ENCODE peak calls at places on chromosomes 6 and 20, in ten cellular contexts. One of them, this sample, is unnamed.
A peak's percentile ranks its signal among the peaks of the same experiment; 100 is the strongest.

GRCh38 chr20:7856756-7857155 is 83.5 kb downstream of the HAO1 start:
- DNase-seq in HCT116: no peak
- DNase-seq in stomach: no peak
- DNase-seq in suprapubic skin: no peak
- DNase-seq in transverse colon: no peak
- DNase-seq in H1: no peak
- DNase-seq in upper lobe of left lung: no peak
- DNase-seq in breast epithelium: no peak
- DNase-seq in endothelial cell of umbilical vein: peak; percentile 87
- DNase-seq in GM12878: no peak
- DNase-seq in this sample: no peak

GRCh38 chr6:25173951-25174474 is 105.2 kb upstream of the CARMIL1 start:
- DNase-seq in HCT116: peak; percentile 70
- DNase-seq in stomach: no peak
- DNase-seq in suprapubic skin: no peak
- DNase-seq in transverse colon: no peak
- DNase-seq in H1: no peak
- DNase-seq in upper lobe of left lung: peak; percentile 65
- DNase-seq in breast epithelium: no peak
- DNase-seq in endothelial cell of umbilical vein: peak; percentile 93
- DNase-seq in GM12878: no peak
- DNase-seq in this sample: no peak

GRCh38 chr20:32763202-32763999 is 1.2 kb downstream of the DNMT3B start:
- DNase-seq in HCT116: no peak
- DNase-seq in stomach: no peak
- DNase-seq in suprapubic skin: no peak
- DNase-seq in transverse colon: no peak
- DNase-seq in H1: no peak
- DNase-seq in upper lobe of left lung: no peak
- DNase-seq in breast epithelium: no peak
- DNase-seq in endothelial cell of umbilical vein: no peak
- DNase-seq in GM12878: no peak
- DNase-seq in this sample: peak; percentile 80

GRCh38 chr6:52457096-52457495 is 37.0 kb downstream of the EFHC1 start:
- DNase-seq in HCT116: no peak
- DNase-seq in stomach: no peak
- DNase-seq in suprapubic skin: no peak
- DNase-seq in transverse colon: no peak
- DNase-seq in H1: no peak
- DNase-seq in upper lobe of left lung: no peak
- DNase-seq in breast epithelium: no peak
- DNase-seq in endothelial cell of umbilical vein: no peak
- DNase-seq in GM12878: no peak
- DNase-seq in this sample: no peak

GRCh38 chr6:154536922-154537449 is 26.5 kb upstream of the CNKSR3 start:
- DNase-seq in HCT116: no peak
- DNase-seq in stomach: no peak
- DNase-seq in suprapubic skin: no peak
- DNase-seq in transverse colon: no peak
- DNase-seq in H1: no peak
- DNase-seq in upper lobe of left lung: no peak
- DNase-seq in breast epithelium: no peak
- DNase-seq in endothelial cell of umbilical vein: no peak
- DNase-seq in GM12878: no peak
- DNase-seq in this sample: no peak

GRCh38 chr6:109511832-109512231 is 28.8 kb upstream of the ZBTB24 start:
- DNase-seq in HCT116: no peak
- DNase-seq in stomach: no peak
- DNase-seq in suprapubic skin: no peak
- DNase-seq in transverse colon: no peak
- DNase-seq in H1: no peak
- DNase-seq in upper lobe of left lung: no peak
- DNase-seq in breast epithelium: no peak
- DNase-seq in endothelial cell of umbilical vein: no peak
- DNase-seq in GM12878: no peak
- DNase-seq in this sample: no peak

GRCh38 chr6:30295844-30296243 is 30.9 kb upstream of the TRIM39 start:
- DNase-seq in HCT116: no peak
- DNase-seq in stomach: no peak
- DNase-seq in suprapubic skin: no peak
- DNase-seq in transverse colon: no peak
- DNase-seq in H1: no peak
- DNase-seq in upper lobe of left lung: no peak
- DNase-seq in breast epithelium: no peak
- DNase-seq in endothelial cell of umbilical vein: no peak
- DNase-seq in GM12878: no peak
- DNase-seq in this sample: no peak

GRCh38 chr6:148952147-148953041 is 205.6 kb downstream of the UST start:
- DNase-seq in HCT116: no peak
- DNase-seq in stomach: no peak
- DNase-seq in suprapubic skin: no peak
- DNase-seq in transverse colon: no peak
- DNase-seq in H1: no peak
- DNase-seq in upper lobe of left lung: no peak
- DNase-seq in breast epithelium: no peak
- DNase-seq in endothelial cell of umbilical vein: no peak
- DNase-seq in GM12878: no peak
- DNase-seq in this sample: no peak

GRCh38 chr20:35743693-35744491 is 1.8 kb upstream of the RBM39 start:
- DNase-seq in HCT116: no peak
- DNase-seq in stomach: no peak
- DNase-seq in suprapubic skin: no peak
- DNase-seq in transverse colon: no peak
- DNase-seq in H1: no peak
- DNase-seq in upper lobe of left lung: no peak
- DNase-seq in breast epithelium: peak; percentile 17
- DNase-seq in endothelial cell of umbilical vein: peak; percentile 49
- DNase-seq in GM12878: no peak
- DNase-seq in this sample: peak; percentile 83

GRCh38 chr6:3990692-3991491 is 88.0 kb downstream of the FAM217A start:
- DNase-seq in HCT116: peak; percentile 65
- DNase-seq in stomach: peak; percentile 88
- DNase-seq in suprapubic skin: peak; percentile 93
- DNase-seq in transverse colon: peak; percentile 87
- DNase-seq in H1: peak; percentile 73
- DNase-seq in upper lobe of left lung: peak; percentile 90
- DNase-seq in breast epithelium: peak; percentile 87
- DNase-seq in endothelial cell of umbilical vein: peak; percentile 91
- DNase-seq in GM12878: no peak
- DNase-seq in this sample: peak; percentile 90
- TF ChIP-seq POLR2AphosphoS5 in HCT116: peak; percentile 18
- TF ChIP-seq POLR2AphosphoS5 in stomach: peak; percentile 17
- TF ChIP-seq POLR2AphosphoS5 in suprapubic skin: no peak
- TF ChIP-seq POLR2AphosphoS5 in transverse colon: peak; percentile 43
- TF ChIP-seq POLR2AphosphoS5 in H1: no peak
- TF ChIP-seq POLR2AphosphoS5 in upper lobe of left lung: no peak
- TF ChIP-seq POLR2AphosphoS5 in breast epithelium: peak; percentile 2
- TF ChIP-seq POLR2AphosphoS5 in endothelial cell of umbilical vein: no peak
- TF ChIP-seq POLR2AphosphoS5 in GM12878: no peak
- TF ChIP-seq POLR2AphosphoS5 in this sample: peak; percentile 65

DNA sequence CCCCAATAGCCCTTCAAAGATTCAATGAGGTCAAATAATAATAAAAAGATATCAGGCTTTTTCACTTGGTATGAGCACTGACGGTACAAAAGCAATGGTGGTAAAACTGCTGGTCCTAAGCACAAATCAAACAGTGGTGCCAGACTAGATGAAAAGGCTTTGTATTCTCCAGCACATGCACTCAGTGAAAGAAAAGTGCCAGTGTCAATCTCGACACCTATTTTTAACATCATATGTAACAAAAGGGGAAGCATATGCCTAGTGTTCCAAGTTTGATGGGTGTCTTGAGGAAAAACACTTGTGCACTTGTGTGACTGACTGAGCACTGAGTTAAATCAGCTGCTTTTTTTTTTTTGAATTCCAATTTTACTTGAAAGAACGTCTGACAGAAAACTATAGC is 27.3 kb downstream of the MED23 start:
- DNase-seq in HCT116: no peak
- DNase-seq in stomach: no peak
- DNase-seq in suprapubic skin: no peak
- DNase-seq in transverse colon: no peak
- DNase-seq in H1: no peak
- DNase-seq in upper lobe of left lung: no peak
- DNase-seq in breast epithelium: no peak
- DNase-seq in endothelial cell of umbilical vein: no peak
- DNase-seq in GM12878: no peak
- DNase-seq in this sample: no peak
- H3K36me3 ChIP-seq in HCT116: peaks cover 45% of the 10 kb centered on the region
- H3K36me3 ChIP-seq in stomach: peaks cover 100% of the 10 kb centered on the region
- H3K36me3 ChIP-seq in suprapubic skin: peaks cover 97% of the 10 kb centered on the region
- H3K36me3 ChIP-seq in transverse colon: peaks cover 86% of the 10 kb centered on the region
- H3K36me3 ChIP-seq in H1: peaks cover 58% of the 10 kb centered on the region
- H3K36me3 ChIP-seq in upper lobe of left lung: peaks cover 100% of the 10 kb centered on the region
- H3K36me3 ChIP-seq in breast epithelium: peaks cover 11% of the 10 kb centered on the region
- H3K36me3 ChIP-seq in endothelial cell of umbilical vein: peaks cover 9% of the 10 kb centered on the region
- H3K36me3 ChIP-seq in GM12878: no peaks in the 10 kb centered on the region
- H3K36me3 ChIP-seq in this sample: peaks cover 75% of the 10 kb centered on the region

GRCh38 chr20:40307937-40308478 is 381.0 kb downstream of the MAFB start:
- DNase-seq in HCT116: no peak
- DNase-seq in stomach: no peak
- DNase-seq in suprapubic skin: no peak
- DNase-seq in transverse colon: no peak
- DNase-seq in H1: no peak
- DNase-seq in upper lobe of left lung: no peak
- DNase-seq in breast epithelium: no peak
- DNase-seq in endothelial cell of umbilical vein: no peak
- DNase-seq in GM12878: no peak
- DNase-seq in this sample: no peak
- H3K27ac ChIP-seq in HCT116: no peak overlapping the region
- H3K27ac ChIP-seq in stomach: no peak overlapping the region
- H3K27ac ChIP-seq in suprapubic skin: no peak overlapping the region
- H3K27ac ChIP-seq in transverse colon: no peak overlapping the region
- H3K27ac ChIP-seq in H1: no peak overlapping the region
- H3K27ac ChIP-seq in upper lobe of left lung: no peak overlapping the region
- H3K27ac ChIP-seq in breast epithelium: no peak overlapping the region
- H3K27ac ChIP-seq in endothelial cell of umbilical vein: no peak overlapping the region
- H3K27ac ChIP-seq in GM12878: no peak overlapping the region
- H3K27ac ChIP-seq in this sample: no peak overlapping the region

GRCh38 chr20:46630336-46630735 is 20.9 kb downstream of the SLC13A3 start:
- DNase-seq in HCT116: no peak
- DNase-seq in stomach: no peak
- DNase-seq in suprapubic skin: no peak
- DNase-seq in transverse colon: no peak
- DNase-seq in H1: no peak
- DNase-seq in upper lobe of left lung: no peak
- DNase-seq in breast epithelium: no peak
- DNase-seq in endothelial cell of umbilical vein: no peak
- DNase-seq in GM12878: no peak
- DNase-seq in this sample: no peak

GRCh38 chr20:46631874-46632446 is 19.3 kb downstream of the SLC13A3 start:
- DNase-seq in HCT116: no peak
- DNase-seq in stomach: no peak
- DNase-seq in suprapubic skin: no peak
- DNase-seq in transverse colon: no peak
- DNase-seq in H1: no peak
- DNase-seq in upper lobe of left lung: no peak
- DNase-seq in breast epithelium: no peak
- DNase-seq in endothelial cell of umbilical vein: no peak
- DNase-seq in GM12878: no peak
- DNase-seq in this sample: no peak

GRCh38 chr20:46634528-46634927 is 16.7 kb downstream of the SLC13A3 start:
- DNase-seq in HCT116: no peak
- DNase-seq in stomach: no peak
- DNase-seq in suprapubic skin: no peak
- DNase-seq in transverse colon: no peak
- DNase-seq in H1: no peak
- DNase-seq in upper lobe of left lung: no peak
- DNase-seq in breast epithelium: no peak
- DNase-seq in endothelial cell of umbilical vein: no peak
- DNase-seq in GM12878: no peak
- DNase-seq in this sample: no peak

GRCh38 chr20:46629341-46629740 is 21.9 kb downstream of the SLC13A3 start:
- DNase-seq in HCT116: no peak
- DNase-seq in stomach: no peak
- DNase-seq in suprapubic skin: no peak
- DNase-seq in transverse colon: no peak
- DNase-seq in H1: no peak
- DNase-seq in upper lobe of left lung: no peak
- DNase-seq in breast epithelium: no peak
- DNase-seq in endothelial cell of umbilical vein: no peak
- DNase-seq in GM12878: no peak
- DNase-seq in this sample: no peak

GRCh38 chr20:46631212-46631869 is 19.9 kb downstream of the SLC13A3 start:
- DNase-seq in HCT116: no peak
- DNase-seq in stomach: peak; percentile 38
- DNase-seq in suprapubic skin: no peak
- DNase-seq in transverse colon: no peak
- DNase-seq in H1: no peak
- DNase-seq in upper lobe of left lung: peak; percentile 65
- DNase-seq in breast epithelium: peak; percentile 23
- DNase-seq in endothelial cell of umbilical vein: no peak
- DNase-seq in GM12878: no peak
- DNase-seq in this sample: no peak
- TF ChIP-seq POLR2AphosphoS5 in HCT116: no peak
- TF ChIP-seq POLR2AphosphoS5 in stomach: no peak
- TF ChIP-seq POLR2AphosphoS5 in suprapubic skin: no peak
- TF ChIP-seq POLR2AphosphoS5 in transverse colon: no peak
- TF ChIP-seq POLR2AphosphoS5 in H1: no peak
- TF ChIP-seq POLR2AphosphoS5 in upper lobe of left lung: no peak
- TF ChIP-seq POLR2AphosphoS5 in breast epithelium: no peak
- TF ChIP-seq POLR2AphosphoS5 in endothelial cell of umbilical vein: no peak
- TF ChIP-seq POLR2AphosphoS5 in GM12878: no peak
- TF ChIP-seq POLR2AphosphoS5 in this sample: no peak

GRCh38 chr6:44228836-44229235 is 5.4 kb downstream of the SLC29A1 start:
- DNase-seq in HCT116: no peak
- DNase-seq in stomach: no peak
- DNase-seq in suprapubic skin: no peak
- DNase-seq in transverse colon: no peak
- DNase-seq in H1: no peak
- DNase-seq in upper lobe of left lung: no peak
- DNase-seq in breast epithelium: no peak
- DNase-seq in endothelial cell of umbilical vein: no peak
- DNase-seq in GM12878: no peak
- DNase-seq in this sample: no peak
- H3K36me3 ChIP-seq in HCT116: peaks cover 19% of the 10 kb centered on the region
- H3K36me3 ChIP-seq in stomach: peaks cover 51% of the 10 kb centered on the region
- H3K36me3 ChIP-seq in suprapubic skin: peaks cover 37% of the 10 kb centered on the region
- H3K36me3 ChIP-seq in transverse colon: no peaks in the 10 kb centered on the region
- H3K36me3 ChIP-seq in H1: peaks cover 57% of the 10 kb centered on the region
- H3K36me3 ChIP-seq in upper lobe of left lung: peaks cover 37% of the 10 kb centered on the region
- H3K36me3 ChIP-seq in breast epithelium: no peaks in the 10 kb centered on the region
- H3K36me3 ChIP-seq in endothelial cell of umbilical vein: peaks cover 33% of the 10 kb centered on the region
- H3K36me3 ChIP-seq in GM12878: peaks cover 20% of the 10 kb centered on the region
- H3K36me3 ChIP-seq in this sample: no peaks in the 10 kb centered on the region

GRCh38 chr6:47246556-47246955 is 63.1 kb downstream of the TNFRSF21 start:
- DNase-seq in HCT116: no peak
- DNase-seq in stomach: no peak
- DNase-seq in suprapubic skin: no peak
- DNase-seq in transverse colon: no peak
- DNase-seq in H1: no peak
- DNase-seq in upper lobe of left lung: no peak
- DNase-seq in breast epithelium: no peak
- DNase-seq in endothelial cell of umbilical vein: no peak
- DNase-seq in GM12878: no peak
- DNase-seq in this sample: no peak
- H3K27ac ChIP-seq in HCT116: no peak overlapping the region
- H3K27ac ChIP-seq in stomach: peak overlapping the region; percentile 50
- H3K27ac ChIP-seq in suprapubic skin: no peak overlapping the region
- H3K27ac ChIP-seq in transverse colon: peak overlapping the region; percentile 63
- H3K27ac ChIP-seq in H1: no peak overlapping the region
- H3K27ac ChIP-seq in upper lobe of left lung: no peak overlapping the region
- H3K27ac ChIP-seq in breast epithelium: no peak overlapping the region
- H3K27ac ChIP-seq in endothelial cell of umbilical vein: no peak overlapping the region
- H3K27ac ChIP-seq in GM12878: peak overlapping the region; percentile 4
- H3K27ac ChIP-seq in this sample: peak overlapping the region; percentile 61

This sample was measured in spleen.